ENCODE peak calls at places on chromosomes 11 and 22, in seven cellular contexts. One of them, this sample, is unnamed.

GRCh38 chr11:61069427-61069826 is 32.9 kb upstream of the CD5 start:
- DNase-seq in SK-N-DZ: no peak
- DNase-seq in GM23338: no peak
- DNase-seq in HFF-Myc: no peak
- DNase-seq in SJCRH30: no peak
- DNase-seq in iPS-NIHi11: no peak
- DNase-seq in NCI-H1092 treated with DMSO at 0.1 percent for 48 hours: no peak
- DNase-seq in this sample: no peak

GRCh38 chr11:35288817-35289541 is 130.4 kb downstream of the SLC1A2 start:
- DNase-seq in GM23338: no peak
- DNase-seq in NCI-H1092 treated with DMSO at 0.1 percent for 48 hours: no peak
- DNase-seq in SJCRH30: peak
- DNase-seq in iPS-NIHi11: no peak
- DNase-seq in SK-N-DZ: no peak
- DNase-seq in HFF-Myc: peak
- DNase-seq in this sample: peak

GRCh38 chr11:130070109-130070828 is 575 bp downstream of the APLP2 start:
- DNase-seq in SJCRH30: peak
- DNase-seq in GM23338: peak
- DNase-seq in SK-N-DZ: no peak
- DNase-seq in NCI-H1092 treated with DMSO at 0.1 percent for 48 hours: peak
- DNase-seq in iPS-NIHi11: peak
- DNase-seq in HFF-Myc: no peak
- DNase-seq in this sample: no peak

GRCh38 chr11:85758480-85759039 is 52.4 kb downstream of the SYTL2 start:
- DNase-seq in NCI-H1092 treated with DMSO at 0.1 percent for 48 hours: no peak
- DNase-seq in SJCRH30: no peak
- DNase-seq in HFF-Myc: no peak
- DNase-seq in SK-N-DZ: no peak
- DNase-seq in GM23338: no peak
- DNase-seq in iPS-NIHi11: no peak
- DNase-seq in this sample: no peak

GRCh38 chr11:8022876-8023275 is 35.7 kb downstream of the EIF3F start:
- DNase-seq in SK-N-DZ: no peak
- DNase-seq in SJCRH30: no peak
- DNase-seq in HFF-Myc: no peak
- DNase-seq in GM23338: no peak
- DNase-seq in NCI-H1092 treated with DMSO at 0.1 percent for 48 hours: no peak
- DNase-seq in iPS-NIHi11: no peak
- DNase-seq in this sample: no peak

GRCh38 chr11:14418801-14419417 is 59.9 kb upstream of the RRAS2 start:
- DNase-seq in HFF-Myc: no peak
- DNase-seq in GM23338: peak
- DNase-seq in NCI-H1092 treated with DMSO at 0.1 percent for 48 hours: peak
- DNase-seq in SJCRH30: peak
- DNase-seq in iPS-NIHi11: peak
- DNase-seq in SK-N-DZ: peak
- DNase-seq in this sample: no peak

GRCh38 chr11:31802990-31803812 is 7.9 kb downstream of the PAX6 start:
- DNase-seq in GM23338: peak
- DNase-seq in SJCRH30: no peak
- DNase-seq in NCI-H1092 treated with DMSO at 0.1 percent for 48 hours: no peak
- DNase-seq in SK-N-DZ: no peak
- DNase-seq in HFF-Myc: no peak
- DNase-seq in iPS-NIHi11: no peak
- DNase-seq in this sample: no peak

GRCh38 chr11:131146817-131147490 is 223.5 kb upstream of the NTM start:
- DNase-seq in SJCRH30: no peak
- DNase-seq in NCI-H1092 treated with DMSO at 0.1 percent for 48 hours: no peak
- DNase-seq in iPS-NIHi11: no peak
- DNase-seq in GM23338: no peak
- DNase-seq in HFF-Myc: no peak
- DNase-seq in SK-N-DZ: no peak
- DNase-seq in this sample: no peak

GRCh38 chr22:23817146-23817545 is 21.7 kb downstream of the DERL3 start:
- DNase-seq in SJCRH30: no peak
- DNase-seq in GM23338: no peak
- DNase-seq in NCI-H1092 treated with DMSO at 0.1 percent for 48 hours: no peak
- DNase-seq in SK-N-DZ: no peak
- DNase-seq in iPS-NIHi11: no peak
- DNase-seq in HFF-Myc: no peak
- DNase-seq in this sample: no peak

GRCh38 chr11:1120532-1121342 is 37.0 kb upstream of the MUC5AC start:
- DNase-seq in HFF-Myc: no peak
- DNase-seq in GM23338: no peak
- DNase-seq in NCI-H1092 treated with DMSO at 0.1 percent for 48 hours: no peak
- DNase-seq in iPS-NIHi11: no peak
- DNase-seq in SJCRH30: no peak
- DNase-seq in SK-N-DZ: no peak
- DNase-seq in this sample: no peak

GRCh38 chr11:27553186-27553585 is 46.6 kb upstream of the LIN7C start:
- DNase-seq in SJCRH30: peak
- DNase-seq in iPS-NIHi11: no peak
- DNase-seq in HFF-Myc: no peak
- DNase-seq in NCI-H1092 treated with DMSO at 0.1 percent for 48 hours: no peak
- DNase-seq in GM23338: no peak
- DNase-seq in SK-N-DZ: no peak
- DNase-seq in this sample: no peak

GRCh38 chr22:48706934-48707748 is 1120.5 kb downstream of the BRD1 start:
- DNase-seq in iPS-NIHi11: no peak
- DNase-seq in SJCRH30: no peak
- DNase-seq in SK-N-DZ: no peak
- DNase-seq in HFF-Myc: no peak
- DNase-seq in NCI-H1092 treated with DMSO at 0.1 percent for 48 hours: no peak
- DNase-seq in GM23338: no peak
- DNase-seq in this sample: no peak